ENCODE peak calls at places on chromosome 3, in nine cellular contexts. R, U, F, G, W, O, V, M and J are unnamed samples.

GRCh38 chr3:44509393-44509921 is 32.0 kb upstream of the ZNF445 start:
- DNase-seq in R (no peak), U (no peak), F (peak), G (no peak), W (no peak), O (no peak), V (no peak), M (peak), J (no peak)

GRCh38 chr3:11679964-11680363 is 36.2 kb upstream of the VGLL4 start:
- DNase-seq in R (no peak), U (no peak), F (no peak), G (no peak), W (no peak), O (no peak), V (no peak), M (no peak), J (no peak)

GRCh38 chr3:126021224-126021623 is 52.2 kb downstream of the ROPN1B start:
- DNase-seq in R (no peak), U (no peak), F (no peak), G (peak), W (no peak), O (no peak), V (no peak), M (peak), J (no peak)

GRCh38 chr3:19347701-19348100 is 199.4 kb downstream of the KCNH8 start:
- DNase-seq in R (no peak), U (no peak), F (no peak), G (no peak), W (no peak), O (no peak), V (no peak), M (no peak), J (no peak)

GRCh38 chr3:77348244-77348855 is 308.5 kb downstream of the ROBO2 start:
- DNase-seq in R (no peak), U (no peak), F (peak), G (no peak), W (no peak), O (peak), V (no peak), M (peak), J (no peak)

GRCh38 chr3:30952786-30953185 is 58.3 kb upstream of the GADL1 start:
- DNase-seq in R (no peak), U (no peak), F (no peak), G (no peak), W (no peak), O (peak), V (no peak), M (peak), J (no peak)

GRCh38 chr3:57743511-57743910 is 12.6 kb upstream of the SLMAP start:
- DNase-seq in R (no peak), U (no peak), F (no peak), G (no peak), W (no peak), O (no peak), V (no peak), M (no peak), J (no peak)

GRCh38 chr3:38702231-38702630 is 52.7 kb upstream of the SCN5A start:
- DNase-seq in R (no peak), U (no peak), F (no peak), G (no peak), W (no peak), O (no peak), V (no peak), M (no peak), J (no peak)

GRCh38 chr3:132417695-132418520 is 606 bp downstream of the DNAJC13 start:
- DNase-seq in R (peak), U (peak), F (peak), G (peak), W (no peak), O (peak), V (no peak), M (peak), J (no peak)

GRCh38 chr3:140103166-140103565 is 168.2 kb downstream of the CLSTN2 start:
- DNase-seq in R (no peak), U (no peak), F (no peak), G (no peak), W (no peak), O (no peak), V (no peak), M (no peak), J (no peak)

GRCh38 chr3:50656417-50657195 is 18.1 kb upstream of the DOCK3 start:
- DNase-seq in R (no peak), U (no peak), F (no peak), G (peak), W (no peak), O (no peak), V (no peak), M (no peak), J (no peak)

GRCh38 chr3:69647710-69648109 is 91.6 kb upstream of the MITF start:
- DNase-seq in R (no peak), U (no peak), F (no peak), G (no peak), W (no peak), O (no peak), V (no peak), M (peak), J (no peak)

GRCh38 chr3:177135841-177136492 is 61.3 kb downstream of the TBL1XR1 start:
- DNase-seq in R (no peak), U (no peak), F (no peak), G (no peak), W (no peak), O (no peak), V (no peak), M (no peak), J (no peak)

GRCh38 chr3:165339753-165340152 is 143.6 kb upstream of the SLITRK3 start:
- DNase-seq in R (no peak), U (no peak), F (peak), G (no peak), W (no peak), O (no peak), V (no peak), M (peak), J (no peak)

GRCh38 chr3:16338124-16338523 is 73.1 kb downstream of the OXNAD1 start:
- DNase-seq in R (peak), U (peak), F (no peak), G (no peak), W (peak), O (peak), V (no peak), M (no peak), J (no peak)

GRCh38 chr3:14329116-14329830 is 73.1 kb upstream of the SLC6A6 start:
- DNase-seq in R (no peak), U (no peak), F (peak), G (no peak), W (no peak), O (peak), V (no peak), M (no peak), J (peak)

GRCh38 chr3:158977497-158977896 is 175.6 kb downstream of the MFSD1 start:
- DNase-seq in R (no peak), U (no peak), F (no peak), G (no peak), W (no peak), O (no peak), V (no peak), M (no peak), J (no peak)

GRCh38 chr3:25508901-25509300 is 80.8 kb downstream of the RARB start:
- DNase-seq in R (no peak), U (no peak), F (no peak), G (no peak), W (no peak), O (peak), V (no peak), M (peak), J (no peak)

GRCh38 chr3:127524300-127524896 is 66.1 kb downstream of the TPRA1 start:
- DNase-seq in R (no peak), U (no peak), F (peak), G (no peak), W (no peak), O (no peak), V (no peak), M (no peak), J (no peak)

GRCh38 chr3:94694894-94695293 is 632.0 kb downstream of the NSUN3 start:
- DNase-seq in R (no peak), U (no peak), F (no peak), G (no peak), W (no peak), O (no peak), V (no peak), M (no peak), J (no peak)

GRCh38 chr3:13254028-13254951 is 165.8 kb downstream of the NUP210 start:
- DNase-seq in R (no peak), U (no peak), F (peak), G (no peak), W (no peak), O (no peak), V (no peak), M (no peak), J (no peak)

GRCh38 chr3:129015388-129016105 is 14.4 kb downstream of the EFCC1 start:
- DNase-seq in R (peak), U (peak), F (no peak), G (no peak), W (peak), O (no peak), V (peak), M (peak), J (no peak)

GRCh38 chr3:172152869-172153268 is 113.5 kb downstream of the FNDC3B start:
- DNase-seq in R (no peak), U (no peak), F (no peak), G (no peak), W (no peak), O (peak), V (no peak), M (peak), J (no peak)

GRCh38 chr3:188797045-188797444 is 374.7 kb upstream of the TPRG1 start:
- DNase-seq in R (no peak), U (no peak), F (no peak), G (no peak), W (no peak), O (no peak), V (no peak), M (no peak), J (no peak)

GRCh38 chr3:37096292-37096691 is 78.1 kb downstream of the LRRFIP2 start:
- DNase-seq in R (no peak), U (no peak), F (peak), G (no peak), W (no peak), O (peak), V (no peak), M (peak), J (no peak)

GRCh38 chr3:86416334-86416733 is 574.6 kb downstream of the VGLL3 start:
- DNase-seq in R (no peak), U (no peak), F (no peak), G (no peak), W (no peak), O (no peak), V (no peak), M (no peak), J (no peak)

GRCh38 chr3:137572931-137573330 is 191.2 kb upstream of the SOX14 start:
- DNase-seq in R (no peak), U (no peak), F (no peak), G (no peak), W (no peak), O (no peak), V (no peak), M (no peak), J (no peak)

GRCh38 chr3:106839576-106840280 is 537.5 kb upstream of the CCDC54 start:
- DNase-seq in R (no peak), U (no peak), F (no peak), G (no peak), W (no peak), O (peak), V (no peak), M (no peak), J (no peak)

GRCh38 chr3:100144255-100144866 is 30.1 kb upstream of the FILIP1L start:
- DNase-seq in R (no peak), U (no peak), F (no peak), G (no peak), W (no peak), O (no peak), V (no peak), M (no peak), J (no peak)

GRCh38 chr3:52025453-52025852 is 29.8 kb upstream of the RPL29 start:
- DNase-seq in R (no peak), U (no peak), F (no peak), G (no peak), W (no peak), O (no peak), V (no peak), M (no peak), J (no peak)